ENCODE peak calls at places on chromosome 1, in eight cellular contexts. Z is tibial nerve, A is esophagus squamous epithelium, F is left lung, G is MCF 10A, W is GM13977, O is spleen, B is neural crest cell. Q is an unnamed sample.

GRCh38 chr1:193479187-193479586 is 292.8 kb upstream of the B3GALT2 start:
- DNase-seq in F (no peak), Z (no peak), W (peak; percentile 11), B (no peak), O (peak; percentile 78), G (no peak), A (peak; percentile 0), Q (no peak)

GRCh38 chr1:47679301-47679751 is 241.5 kb downstream of the FOXD2 start:
- DNase-seq in B (no peak), A (no peak), F (no peak), W (no peak), G (no peak), O (no peak), Z (no peak), Q (no peak)

GRCh38 chr1:186446138-186446537 is 14.8 kb downstream of the PDC start:
- DNase-seq in B (no peak), Z (no peak), G (no peak), A (no peak), O (no peak), W (no peak), F (no peak), Q (no peak)

GRCh38 chr1:100100202-100100601 is 32.5 kb downstream of the SASS6 start:
- DNase-seq in F (no peak), W (no peak), B (no peak), O (no peak), G (no peak), A (no peak), Z (no peak), Q (no peak)

GRCh38 chr1:3821934-3822307 is 25.6 kb upstream of the LRRC47 start:
- DNase-seq in Z (no peak), F (no peak), O (no peak), G (no peak), W (no peak), B (no peak), A (no peak), Q (peak; percentile 8)

GRCh38 chr1:51669191-51669590 is 52.3 kb downstream of the OSBPL9 start:
- DNase-seq in G (no peak), A (no peak), B (no peak), O (no peak), F (no peak), W (no peak), Z (no peak), Q (no peak)

GRCh38 chr1:217270121-217270520 is 360.8 kb downstream of the GPATCH2 start:
- DNase-seq in G (no peak), W (no peak), B (no peak), Z (no peak), F (no peak), O (no peak), A (no peak), Q (no peak)

GRCh38 chr1:119141020-119141424 is 569 bp upstream of the WARS2 start:
- DNase-seq in A (no peak), B (peak; percentile 26), O (peak; percentile 85), Z (peak; percentile 10), F (no peak), G (peak; percentile 47), W (no peak), Q (no peak)

GRCh38 chr1:6108937-6109636 is 63.4 kb downstream of the KCNAB2 start:
- DNase-seq in F (peak; percentile 78), Z (no peak), A (no peak), W (peak; percentile 85), O (peak; percentile 76), G (peak; percentile 68), B (no peak), Q (no peak)

GRCh38 chr1:213070399-213070798 is 19.4 kb downstream of the RPS6KC1 start:
- DNase-seq in G (peak; percentile 72), B (no peak), A (no peak), W (peak; percentile 49), O (no peak), F (no peak), Z (no peak), Q (no peak)

GRCh38 chr1:3453891-3454810 is at the start of gene ARHGEF16:
- DNase-seq in Z (no peak), A (no peak), O (no peak), G (peak; percentile 80), B (peak; percentile 70), W (peak; percentile 66), F (peak; percentile 93), Q (no peak)

GRCh38 chr1:17538428-17539130 is 919 bp upstream of the ARHGEF10L start:
- DNase-seq in W (no peak), Z (no peak), A (no peak), B (peak; percentile 79), F (no peak), G (no peak), O (no peak), Q (no peak)

GRCh38 chr1:82775402-82776000 is 974.8 kb downstream of the ADGRL2 start:
- DNase-seq in F (peak; percentile 62), A (no peak), W (no peak), O (no peak), G (peak; percentile 24), B (peak; percentile 31), Z (no peak), Q (no peak)

GRCh38 chr1:179137623-179138235 is 55.9 kb downstream of the TOR3A start:
- DNase-seq in B (no peak), Z (no peak), G (peak; percentile 45), O (no peak), W (no peak), F (no peak), A (no peak), Q (no peak)

GRCh38 chr1:181656491-181656890 is 173.2 kb downstream of the CACNA1E start:
- DNase-seq in A (no peak), F (no peak), O (no peak), G (no peak), B (no peak), W (no peak), Z (no peak), Q (no peak)

GRCh38 chr1:202656057-202656456 is 54.2 kb downstream of the SYT2 start:
- DNase-seq in G (peak; percentile 41), Z (no peak), A (no peak), B (peak; percentile 44), O (no peak), W (no peak), F (no peak), Q (no peak)

GRCh38 chr1:151504252-151504651 is 6.9 kb upstream of the CGN start:
- DNase-seq in O (no peak), G (no peak), A (no peak), F (no peak), B (no peak), Z (no peak), W (no peak), Q (no peak)

GRCh38 chr1:115052454-115053083 is 22.9 kb downstream of the TSHB start:
- DNase-seq in A (no peak), F (no peak), W (peak; percentile 65), O (no peak), B (peak; percentile 49), Z (peak; percentile 55), G (peak; percentile 80), Q (no peak)

GRCh38 chr1:230495891-230496385 is 69.8 kb upstream of the PGBD5 start:
- DNase-seq in O (no peak), F (no peak), A (no peak), G (peak; percentile 17), B (no peak), W (no peak), Z (no peak), Q (no peak)

GRCh38 chr1:89484097-89485038 is 40.3 kb upstream of the LRRC8B start:
- DNase-seq in Z (no peak), G (no peak), F (no peak), O (no peak), B (no peak), W (no peak), A (no peak), Q (no peak)

GRCh38 chr1:15625224-15625917 is 8.1 kb downstream of the DDI2 start:
- DNase-seq in O (no peak), F (no peak), B (no peak), Z (no peak), G (no peak), W (no peak), A (no peak), Q (no peak)

GRCh38 chr1:54610048-54610447 is 13.3 kb downstream of the FAM151A start:
- DNase-seq in Z (no peak), A (no peak), B (no peak), G (no peak), O (peak; percentile 68), W (no peak), F (peak; percentile 58), Q (no peak)

GRCh38 chr1:202135221-202135721 is 9.3 kb downstream of the ARL8A start:
- DNase-seq in O (no peak), B (peak; percentile 58), W (peak; percentile 93), Z (peak; percentile 26), G (peak; percentile 86), F (no peak), A (no peak), Q (no peak)

GRCh38 chr1:19067187-19067911 is 110.9 kb upstream of the IFFO2 start:
- DNase-seq in A (no peak), O (no peak), W (peak; percentile 14), G (peak; percentile 94), B (peak; percentile 49), Z (no peak), F (no peak), Q (no peak)
- TF ChIP-seq CTCF in A (no peak), O (no peak), W (no peak), G (no peak), B (no peak), Z (no peak), F (no peak), Q (no peak)

GRCh38 chr1:31875636-31876236 is 59.9 kb upstream of the SPOCD1 start:
- DNase-seq in Z (no peak), O (no peak), B (no peak), W (no peak), A (no peak), G (no peak), F (no peak), Q (no peak)
- TF ChIP-seq CTCF in Z (no peak), O (no peak), B (no peak), W (no peak), A (no peak), G (no peak), F (no peak), Q (no peak)

GRCh38 chr1:169796411-169796810 is 1.7 kb upstream of the METTL18 start:
- DNase-seq in Z (no peak), G (no peak), W (no peak), B (no peak), F (no peak), A (no peak), O (no peak), Q (no peak)

GRCh38 chr1:169797281-169797680 is 2.6 kb upstream of the METTL18 start:
- DNase-seq in W (no peak), A (no peak), F (no peak), O (no peak), B (no peak), G (no peak), Z (no peak), Q (no peak)

GRCh38 chr1:169795687-169796086 is 980 bp upstream of the METTL18 start:
- DNase-seq in O (no peak), B (no peak), Z (no peak), G (no peak), A (no peak), F (no peak), W (no peak), Q (no peak)

GRCh38 chr1:169793730-169794129 is 977 bp downstream of the METTL18 start:
- DNase-seq in O (no peak), Z (no peak), G (no peak), A (no peak), B (no peak), F (no peak), W (no peak), Q (no peak)

GRCh38 chr1:169794530-169795416 is at the start of gene METTL18:
- DNase-seq in F (peak; percentile 95), W (peak; percentile 85), Z (peak; percentile 84), B (peak; percentile 78), A (peak; percentile 72), O (peak; percentile 96), G (peak; percentile 98), Q (peak; percentile 90)
- TF ChIP-seq CTCF in F (peak; percentile 18), W (no peak), Z (no peak), B (no peak), A (no peak), O (no peak), G (peak; percentile 53), Q (no peak)

GRCh38 chr1:61210435-61211012 is 128.2 kb downstream of the NFIA start:
- DNase-seq in A (no peak), O (no peak), F (no peak), Z (no peak), G (no peak), B (no peak), W (no peak), Q (no peak)
- TF ChIP-seq CTCF in A (no peak), O (no peak), F (no peak), Z (no peak), G (peak; percentile 13), B (no peak), W (no peak), Q (no peak)